ENCODE peak calls at places on chromosomes 3 and 15, in seven cellular contexts. One of them, this sample, is unnamed.

GRCh38 chr15:68820205-68820588 is 498 bp downstream of the ANP32A start:
- DNase-seq in body of pancreas: peak; percentile 54
- DNase-seq in PC-3: peak; percentile 28
- DNase-seq in right cardiac atrium: peak; percentile 41
- DNase-seq in astrocyte of the spinal cord: peak; percentile 34
- DNase-seq in esophagus squamous epithelium: no peak
- DNase-seq in vagina: no peak
- DNase-seq in this sample: no peak

GRCh38 chr15:74327756-74328155 is 39.7 kb downstream of the CYP11A1 start:
- DNase-seq in astrocyte of the spinal cord: peak; percentile 75
- DNase-seq in vagina: no peak
- DNase-seq in PC-3: no peak
- DNase-seq in body of pancreas: no peak
- DNase-seq in right cardiac atrium: no peak
- DNase-seq in esophagus squamous epithelium: no peak
- DNase-seq in this sample: peak; percentile 41

GRCh38 chr3:41267975-41268640 is 68.8 kb downstream of the CTNNB1 start:
- DNase-seq in vagina: no peak
- DNase-seq in body of pancreas: no peak
- DNase-seq in astrocyte of the spinal cord: peak; percentile 97
- DNase-seq in right cardiac atrium: no peak
- DNase-seq in PC-3: peak; percentile 99
- DNase-seq in esophagus squamous epithelium: no peak
- DNase-seq in this sample: peak; percentile 88

GRCh38 chr3:31432897-31433678 is 99.6 kb upstream of the STT3B start:
- DNase-seq in astrocyte of the spinal cord: no peak
- DNase-seq in right cardiac atrium: no peak
- DNase-seq in PC-3: no peak
- DNase-seq in vagina: no peak
- DNase-seq in esophagus squamous epithelium: no peak
- DNase-seq in body of pancreas: no peak
- DNase-seq in this sample: no peak

GRCh38 chr3:44991326-44991725 is 15.3 kb downstream of the EXOSC7 start:
- DNase-seq in vagina: no peak
- DNase-seq in right cardiac atrium: no peak
- DNase-seq in PC-3: no peak
- DNase-seq in body of pancreas: no peak
- DNase-seq in esophagus squamous epithelium: no peak
- DNase-seq in astrocyte of the spinal cord: no peak
- DNase-seq in this sample: no peak

GRCh38 chr3:188084751-188085595 is 69.0 kb upstream of the LPP start:
- DNase-seq in esophagus squamous epithelium: no peak
- DNase-seq in PC-3: no peak
- DNase-seq in astrocyte of the spinal cord: no peak
- DNase-seq in vagina: no peak
- DNase-seq in right cardiac atrium: no peak
- DNase-seq in body of pancreas: no peak
- DNase-seq in this sample: no peak

GRCh38 chr3:185137821-185138220 is 15.0 kb downstream of the C3orf70 start:
- DNase-seq in right cardiac atrium: no peak
- DNase-seq in vagina: no peak
- DNase-seq in body of pancreas: no peak
- DNase-seq in PC-3: no peak
- DNase-seq in astrocyte of the spinal cord: no peak
- DNase-seq in esophagus squamous epithelium: no peak
- DNase-seq in this sample: no peak

GRCh38 chr15:80568298-80568697 is 126.8 kb upstream of the ABHD17C start:
- DNase-seq in body of pancreas: no peak
- DNase-seq in PC-3: peak; percentile 5
- DNase-seq in astrocyte of the spinal cord: peak; percentile 74
- DNase-seq in esophagus squamous epithelium: no peak
- DNase-seq in right cardiac atrium: no peak
- DNase-seq in vagina: no peak
- DNase-seq in this sample: peak; percentile 56

GRCh38 chr15:48437178-48437577 is 105.9 kb downstream of the DUT start:
- DNase-seq in PC-3: no peak
- DNase-seq in vagina: no peak
- DNase-seq in body of pancreas: no peak
- DNase-seq in esophagus squamous epithelium: no peak
- DNase-seq in astrocyte of the spinal cord: peak; percentile 50
- DNase-seq in right cardiac atrium: no peak
- DNase-seq in this sample: no peak

GRCh38 chr3:37905346-37905745 is 43.7 kb downstream of the CTDSPL start:
- DNase-seq in vagina: no peak
- DNase-seq in esophagus squamous epithelium: no peak
- DNase-seq in astrocyte of the spinal cord: no peak
- DNase-seq in body of pancreas: no peak
- DNase-seq in right cardiac atrium: no peak
- DNase-seq in PC-3: no peak
- DNase-seq in this sample: no peak

GRCh38 chr15:74789171-74789627 is 7.3 kb downstream of the CSK start:
- DNase-seq in right cardiac atrium: no peak
- DNase-seq in body of pancreas: no peak
- DNase-seq in PC-3: peak; percentile 41
- DNase-seq in vagina: no peak
- DNase-seq in astrocyte of the spinal cord: no peak
- DNase-seq in esophagus squamous epithelium: no peak
- DNase-seq in this sample: no peak

GRCh38 chr3:174483254-174483653 is 375.9 kb upstream of the NAALADL2 start:
- DNase-seq in astrocyte of the spinal cord: no peak
- DNase-seq in right cardiac atrium: no peak
- DNase-seq in esophagus squamous epithelium: no peak
- DNase-seq in PC-3: no peak
- DNase-seq in body of pancreas: no peak
- DNase-seq in vagina: no peak
- DNase-seq in this sample: no peak

GRCh38 chr3:66441124-66441523 is 59.7 kb downstream of the LRIG1 start:
- DNase-seq in PC-3: peak; percentile 34
- DNase-seq in esophagus squamous epithelium: no peak
- DNase-seq in vagina: no peak
- DNase-seq in astrocyte of the spinal cord: peak; percentile 67
- DNase-seq in right cardiac atrium: no peak
- DNase-seq in body of pancreas: no peak
- DNase-seq in this sample: peak; percentile 49

GRCh38 chr3:66437341-66437929 is 63.4 kb downstream of the LRIG1 start:
- DNase-seq in astrocyte of the spinal cord: no peak
- DNase-seq in esophagus squamous epithelium: no peak
- DNase-seq in PC-3: no peak
- DNase-seq in right cardiac atrium: no peak
- DNase-seq in body of pancreas: no peak
- DNase-seq in vagina: no peak
- DNase-seq in this sample: no peak

GRCh38 chr3:66438045-66438444 is 62.8 kb downstream of the LRIG1 start:
- DNase-seq in vagina: no peak
- DNase-seq in PC-3: no peak
- DNase-seq in body of pancreas: no peak
- DNase-seq in right cardiac atrium: no peak
- DNase-seq in astrocyte of the spinal cord: peak; percentile 48
- DNase-seq in esophagus squamous epithelium: no peak
- DNase-seq in this sample: no peak

GRCh38 chr3:66441692-66442091 is 59.1 kb downstream of the LRIG1 start:
- DNase-seq in right cardiac atrium: no peak
- DNase-seq in body of pancreas: no peak
- DNase-seq in vagina: no peak
- DNase-seq in PC-3: no peak
- DNase-seq in esophagus squamous epithelium: no peak
- DNase-seq in astrocyte of the spinal cord: no peak
- DNase-seq in this sample: no peak

DNA sequence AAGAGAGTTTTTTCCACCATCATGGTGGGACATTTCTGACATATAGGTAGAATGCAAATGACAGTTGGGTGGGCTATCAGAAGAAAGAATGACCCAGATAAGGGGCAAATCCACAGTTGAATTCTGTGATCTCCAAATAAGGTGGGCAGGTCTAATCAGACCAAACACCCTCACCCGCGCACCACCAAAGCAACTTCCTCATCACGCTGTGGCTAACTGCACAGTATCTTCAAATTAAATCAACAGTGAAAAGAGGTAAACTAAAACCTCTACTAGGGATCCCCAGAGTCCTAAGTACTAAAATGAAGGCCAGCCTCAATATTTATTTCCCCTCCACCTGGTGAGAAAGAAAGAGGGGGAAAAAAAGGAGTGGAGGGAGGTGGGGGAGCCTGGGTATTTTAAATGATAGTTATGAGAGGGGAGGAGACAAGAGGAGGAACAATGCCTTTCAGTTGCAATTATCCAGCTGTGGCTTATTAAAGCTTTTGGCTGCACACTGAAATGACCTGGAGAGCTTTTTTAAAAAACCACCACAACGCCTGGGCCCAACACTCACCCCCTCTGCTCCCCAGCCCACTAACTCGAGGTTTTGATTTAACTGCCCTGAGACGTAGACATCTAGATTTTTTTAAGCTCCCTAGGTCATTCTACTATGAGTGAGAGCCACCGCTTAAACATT is 61.0 kb downstream of the LRIG1 start:
- DNase-seq in PC-3: no peak
- DNase-seq in esophagus squamous epithelium: no peak
- DNase-seq in right cardiac atrium: no peak
- DNase-seq in astrocyte of the spinal cord: no peak
- DNase-seq in vagina: no peak
- DNase-seq in body of pancreas: no peak
- DNase-seq in this sample: no peak
- H3K4me3 ChIP-seq in PC-3: no peak overlapping the region
- H3K4me3 ChIP-seq in esophagus squamous epithelium: no peak overlapping the region
- H3K4me3 ChIP-seq in right cardiac atrium: no peak overlapping the region
- H3K4me3 ChIP-seq in astrocyte of the spinal cord: no peak overlapping the region
- H3K4me3 ChIP-seq in vagina: no peak overlapping the region
- H3K4me3 ChIP-seq in body of pancreas: no peak overlapping the region
- H3K4me3 ChIP-seq in this sample: no peak overlapping the region

GRCh38 chr15:41080144-41080543 is 35.9 kb downstream of the INO80 start:
- DNase-seq in body of pancreas: no peak
- DNase-seq in esophagus squamous epithelium: no peak
- DNase-seq in PC-3: no peak
- DNase-seq in astrocyte of the spinal cord: no peak
- DNase-seq in vagina: no peak
- DNase-seq in right cardiac atrium: no peak
- DNase-seq in this sample: no peak
- H3K4me3 ChIP-seq in body of pancreas: no peak overlapping the region
- H3K4me3 ChIP-seq in esophagus squamous epithelium: no peak overlapping the region
- H3K4me3 ChIP-seq in PC-3: no peak overlapping the region
- H3K4me3 ChIP-seq in astrocyte of the spinal cord: no peak overlapping the region
- H3K4me3 ChIP-seq in vagina: no peak overlapping the region
- H3K4me3 ChIP-seq in right cardiac atrium: no peak overlapping the region
- H3K4me3 ChIP-seq in this sample: no peak overlapping the region

GRCh38 chr3:120446891-120447668 is 3.7 kb downstream of the FSTL1 start:
- DNase-seq in PC-3: no peak
- DNase-seq in right cardiac atrium: no peak
- DNase-seq in astrocyte of the spinal cord: no peak
- DNase-seq in esophagus squamous epithelium: no peak
- DNase-seq in body of pancreas: no peak
- DNase-seq in vagina: peak; percentile 70
- DNase-seq in this sample: no peak
- H3K4me3 ChIP-seq in PC-3: no peak overlapping the region
- H3K4me3 ChIP-seq in right cardiac atrium: peak overlapping the region; percentile 63
- H3K4me3 ChIP-seq in astrocyte of the spinal cord: no peak overlapping the region
- H3K4me3 ChIP-seq in esophagus squamous epithelium: no peak overlapping the region
- H3K4me3 ChIP-seq in body of pancreas: no peak overlapping the region
- H3K4me3 ChIP-seq in vagina: peak overlapping the region; percentile 65
- H3K4me3 ChIP-seq in this sample: peak overlapping the region; percentile 30

GRCh38 chr3:71371282-71371681 is 212.2 kb downstream of the FOXP1 start:
- DNase-seq in right cardiac atrium: no peak
- DNase-seq in body of pancreas: no peak
- DNase-seq in vagina: no peak
- DNase-seq in astrocyte of the spinal cord: no peak
- DNase-seq in PC-3: peak; percentile 44
- DNase-seq in esophagus squamous epithelium: no peak
- DNase-seq in this sample: no peak

GRCh38 chr3:71369733-71370391 is 213.7 kb downstream of the FOXP1 start:
- DNase-seq in body of pancreas: no peak
- DNase-seq in PC-3: no peak
- DNase-seq in vagina: no peak
- DNase-seq in astrocyte of the spinal cord: peak; percentile 69
- DNase-seq in esophagus squamous epithelium: no peak
- DNase-seq in right cardiac atrium: no peak
- DNase-seq in this sample: peak; percentile 85

GRCh38 chr3:71372369-71372768 is 211.2 kb downstream of the FOXP1 start:
- DNase-seq in vagina: no peak
- DNase-seq in body of pancreas: no peak
- DNase-seq in right cardiac atrium: no peak
- DNase-seq in astrocyte of the spinal cord: no peak
- DNase-seq in esophagus squamous epithelium: no peak
- DNase-seq in PC-3: no peak
- DNase-seq in this sample: no peak

GRCh38 chr3:71370467-71370866 is 213.1 kb downstream of the FOXP1 start:
- DNase-seq in esophagus squamous epithelium: no peak
- DNase-seq in astrocyte of the spinal cord: no peak
- DNase-seq in PC-3: no peak
- DNase-seq in right cardiac atrium: no peak
- DNase-seq in body of pancreas: no peak
- DNase-seq in vagina: no peak
- DNase-seq in this sample: no peak

DNA sequence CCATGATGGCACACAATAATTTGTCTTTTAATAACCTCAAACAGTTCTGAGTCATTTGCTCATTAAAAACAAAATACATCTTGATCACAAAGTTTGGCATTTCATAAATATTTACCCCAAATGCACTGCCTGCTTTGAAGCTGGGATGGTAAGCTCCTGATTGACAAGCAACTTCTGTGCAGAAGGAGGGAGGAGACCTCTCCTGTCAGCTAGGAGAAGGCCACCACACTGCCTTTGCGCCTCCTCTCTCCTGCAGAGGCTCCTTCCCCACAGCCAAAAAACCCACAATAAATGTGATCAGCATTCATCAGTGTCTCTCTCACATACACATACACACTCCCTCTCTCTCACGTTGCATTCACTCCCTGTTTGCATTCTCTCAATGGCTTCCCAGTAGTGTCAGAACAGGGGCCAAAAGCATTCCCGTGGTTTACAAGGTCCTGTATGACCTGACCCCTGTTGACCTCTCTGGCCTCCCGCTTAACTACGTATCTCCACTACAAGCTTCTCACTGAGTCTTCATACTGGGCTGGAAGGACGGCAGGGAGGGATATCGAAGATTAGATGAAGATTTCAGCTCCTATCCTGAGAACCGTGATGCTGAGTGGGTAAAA is 216.4 kb downstream of the FOXP1 start:
- DNase-seq in astrocyte of the spinal cord: no peak
- DNase-seq in body of pancreas: no peak
- DNase-seq in right cardiac atrium: no peak
- DNase-seq in vagina: no peak
- DNase-seq in esophagus squamous epithelium: no peak
- DNase-seq in PC-3: no peak
- DNase-seq in this sample: no peak
- H3K4me3 ChIP-seq in astrocyte of the spinal cord: no peak overlapping the region
- H3K4me3 ChIP-seq in body of pancreas: no peak overlapping the region
- H3K4me3 ChIP-seq in right cardiac atrium: no peak overlapping the region
- H3K4me3 ChIP-seq in vagina: no peak overlapping the region
- H3K4me3 ChIP-seq in esophagus squamous epithelium: no peak overlapping the region
- H3K4me3 ChIP-seq in PC-3: no peak overlapping the region
- H3K4me3 ChIP-seq in this sample: no peak overlapping the region

GRCh38 chr3:156290917-156291268 is 170.5 kb downstream of the KCNAB1 start:
- DNase-seq in body of pancreas: no peak
- DNase-seq in esophagus squamous epithelium: no peak
- DNase-seq in PC-3: no peak
- DNase-seq in right cardiac atrium: no peak
- DNase-seq in vagina: no peak
- DNase-seq in astrocyte of the spinal cord: no peak
- DNase-seq in this sample: no peak
- H3K4me3 ChIP-seq in body of pancreas: no peak overlapping the region
- H3K4me3 ChIP-seq in esophagus squamous epithelium: peak overlapping the region; percentile 2
- H3K4me3 ChIP-seq in PC-3: no peak overlapping the region
- H3K4me3 ChIP-seq in right cardiac atrium: no peak overlapping the region
- H3K4me3 ChIP-seq in vagina: peak overlapping the region; percentile 28
- H3K4me3 ChIP-seq in astrocyte of the spinal cord: peak overlapping the region; percentile 26
- H3K4me3 ChIP-seq in this sample: peak overlapping the region; percentile 23

This sample was measured in astrocyte of the cerebellum.